ENCODE peak calls at places on chromosome 21, in four cellular contexts. T is fibroblast of lung; E is CD4-positive, alpha-beta memory T cell; N is stomach. Q is an unnamed sample.

GRCh38 chr21:37787456-37787855 is 128.8 kb downstream of the KCNJ6 start:
- DNase-seq in T (peak; percentile 96), E (no peak), N (no peak), Q (no peak)

GRCh38 chr21:27564684-27565280 is 597.9 kb upstream of the ADAMTS5 start:
- DNase-seq in T (peak; percentile 40), E (no peak), N (peak; percentile 40), Q (no peak)

GRCh38 chr21:46065993-46066842 is 31.7 kb upstream of the COL6A2 start:
- DNase-seq in T (no peak), E (no peak), N (no peak), Q (no peak)

GRCh38 chr21:37878946-37879660 is 37.2 kb downstream of the KCNJ6 start:
- DNase-seq in T (peak; percentile 95), E (no peak), N (no peak), Q (no peak)

GRCh38 chr21:17495680-17496079 is 17.2 kb upstream of the CXADR start:
- DNase-seq in T (peak; percentile 92), E (no peak), N (no peak), Q (no peak)

GRCh38 chr21:29718081-29718815 is 221.5 kb downstream of the GRIK1 start:
- DNase-seq in T (peak; percentile 27), E (no peak), N (no peak), Q (no peak)

GRCh38 chr21:45803613-45804340 is 160.3 kb downstream of the PCBP3 start:
- DNase-seq in T (no peak), E (no peak), N (no peak), Q (no peak)

GRCh38 chr21:36723371-36723881 is 24.5 kb downstream of the SIM2 start:
- DNase-seq in T (no peak), E (no peak), N (peak; percentile 22), Q (no peak)

GRCh38 chr21:20971296-20971921 is 26.8 kb upstream of the NCAM2 start:
- DNase-seq in T (peak; percentile 56), E (no peak), N (no peak), Q (no peak)

GRCh38 chr21:33152228-33153130 is 77.3 kb upstream of the IFNAR2 start:
- DNase-seq in T (no peak), E (no peak), N (no peak), Q (no peak)

GRCh38 chr21:46009951-46010655 is 28.5 kb downstream of the COL6A1 start:
- DNase-seq in T (no peak), E (no peak), N (peak; percentile 17), Q (no peak)

GRCh38 chr21:37208741-37209225 is 58.4 kb downstream of the VPS26C start:
- DNase-seq in T (no peak), E (no peak), N (no peak), Q (no peak)

GRCh38 chr21:44364151-44365053 is 11.0 kb downstream of the TRPM2 start:
- DNase-seq in T (no peak), E (no peak), N (no peak), Q (no peak)

GRCh38 chr21:42157606-42158310 is 61.2 kb upstream of the ABCG1 start:
- DNase-seq in T (no peak), E (no peak), N (no peak), Q (no peak)

GRCh38 chr21:29360799-29361765 is 62.4 kb downstream of the BACH1 start:
- DNase-seq in T (no peak), E (peak; percentile 33), N (no peak), Q (no peak)

GRCh38 chr21:25298512-25299491 is 308.5 kb downstream of the MRPL39 start:
- DNase-seq in T (peak; percentile 37), E (no peak), N (no peak), Q (no peak)

GRCh38 chr21:35697321-35697808 is 363.0 kb downstream of the SETD4 start:
- DNase-seq in T (peak; percentile 46), E (no peak), N (peak; percentile 71), Q (no peak)

GRCh38 chr21:36615274-36615964 is 83.5 kb upstream of the SIM2 start:
- DNase-seq in T (no peak), E (no peak), N (no peak), Q (no peak)

GRCh38 chr21:45248893-45249381 is 38.8 kb downstream of the POFUT2 start:
- DNase-seq in T (peak; percentile 36), E (no peak), N (no peak), Q (no peak)

GRCh38 chr21:45995686-45996179 is 14.2 kb downstream of the COL6A1 start:
- DNase-seq in T (no peak), E (no peak), N (peak; percentile 19), Q (peak; percentile 4)

GRCh38 chr21:42845296-42845965 is 33.9 kb downstream of the WDR4 start:
- DNase-seq in T (peak; percentile 32), E (no peak), N (peak; percentile 77), Q (peak; percentile 2)

GRCh38 chr21:34133802-34134201 is 60.4 kb downstream of the MRPS6 start:
- DNase-seq in T (no peak), E (no peak), N (no peak), Q (no peak)

GRCh38 chr21:34668803-34669148 is at the start of gene CLIC6:
- DNase-seq in T (no peak), E (no peak), N (peak; percentile 86), Q (no peak)

GRCh38 chr21:36544545-36544944 is 64.6 kb upstream of the CLDN14 start:
- DNase-seq in T (no peak), E (no peak), N (no peak), Q (no peak)

GRCh38 chr21:28627691-28628090 is 365.0 kb downstream of the LTN1 start:
- DNase-seq in T (no peak), E (no peak), N (no peak), Q (no peak)

GRCh38 chr21:30839304-30839703 is 9.7 kb upstream of the KRTAP7-1 start:
- DNase-seq in T (no peak), E (no peak), N (no peak), Q (no peak)

GRCh38 chr21:30838536-30838935 is 9.0 kb upstream of the KRTAP7-1 start:
- DNase-seq in T (no peak), E (no peak), N (no peak), Q (no peak)

DNA sequence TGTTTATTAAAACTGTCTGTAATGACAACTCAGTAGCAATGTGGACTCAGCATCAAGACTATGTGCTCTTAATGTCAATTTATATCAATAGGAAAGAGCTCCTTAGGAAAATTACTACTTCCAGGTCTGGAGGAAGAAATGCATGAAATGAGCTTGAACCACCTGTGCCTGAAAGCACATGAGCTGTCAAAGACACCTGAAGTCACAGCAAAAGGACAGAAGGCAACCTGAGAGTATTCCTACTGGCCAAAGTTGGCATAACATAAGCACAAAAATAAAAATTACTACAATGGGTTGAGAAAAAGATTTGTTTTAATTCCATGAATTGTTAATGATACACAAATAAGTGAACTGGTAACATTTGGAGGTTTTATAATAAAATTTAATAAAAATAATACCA is 13.4 kb upstream of the KRTAP7-1 start:
- DNase-seq in T (no peak), E (no peak), N (no peak), Q (no peak)
- H3K9me3 ChIP-seq in T (no peaks in the 10 kb centered on the region), E (no peaks in the 10 kb centered on the region), N (no peaks in the 10 kb centered on the region), Q (no peaks in the 10 kb centered on the region)

DNA sequence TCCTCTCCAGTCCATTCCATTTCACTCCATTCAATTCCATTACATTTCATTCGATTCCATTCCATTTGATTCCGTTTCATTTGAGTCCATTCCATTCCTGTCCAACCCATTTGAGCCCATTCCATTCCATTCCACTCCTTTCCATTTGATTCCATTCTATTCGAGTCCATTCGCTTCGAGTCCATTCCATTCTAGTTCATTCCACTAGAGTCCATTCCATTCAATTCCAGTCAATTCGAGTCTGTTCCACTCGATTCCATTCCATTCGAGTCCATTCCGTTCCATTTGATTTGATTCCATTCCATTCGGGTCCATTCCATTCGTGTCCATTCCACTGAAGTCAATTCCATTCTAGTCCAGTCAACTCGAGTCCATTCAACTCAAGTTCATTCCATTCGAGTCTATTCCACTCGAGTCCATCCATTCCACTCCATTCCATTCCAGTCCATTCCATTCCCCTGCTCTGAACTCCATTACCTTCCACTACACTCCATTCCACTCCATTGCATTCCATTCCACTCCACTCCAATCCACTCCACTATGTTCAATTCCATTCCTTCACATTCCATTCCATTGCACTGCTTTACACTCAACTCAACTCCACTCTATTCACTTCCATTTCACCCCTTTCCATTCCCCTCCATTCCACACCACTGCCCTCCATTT is 2569.4 kb upstream of the TPTE start:
- DNase-seq in T (no peak), E (no peak), N (no peak), Q (no peak)
- H3K9me3 ChIP-seq in T (peaks cover 38% of the 10 kb centered on the region), E (peaks cover 94% of the 10 kb centered on the region), N (no peaks in the 10 kb centered on the region), Q (peaks cover 65% of the 10 kb centered on the region)

DNA sequence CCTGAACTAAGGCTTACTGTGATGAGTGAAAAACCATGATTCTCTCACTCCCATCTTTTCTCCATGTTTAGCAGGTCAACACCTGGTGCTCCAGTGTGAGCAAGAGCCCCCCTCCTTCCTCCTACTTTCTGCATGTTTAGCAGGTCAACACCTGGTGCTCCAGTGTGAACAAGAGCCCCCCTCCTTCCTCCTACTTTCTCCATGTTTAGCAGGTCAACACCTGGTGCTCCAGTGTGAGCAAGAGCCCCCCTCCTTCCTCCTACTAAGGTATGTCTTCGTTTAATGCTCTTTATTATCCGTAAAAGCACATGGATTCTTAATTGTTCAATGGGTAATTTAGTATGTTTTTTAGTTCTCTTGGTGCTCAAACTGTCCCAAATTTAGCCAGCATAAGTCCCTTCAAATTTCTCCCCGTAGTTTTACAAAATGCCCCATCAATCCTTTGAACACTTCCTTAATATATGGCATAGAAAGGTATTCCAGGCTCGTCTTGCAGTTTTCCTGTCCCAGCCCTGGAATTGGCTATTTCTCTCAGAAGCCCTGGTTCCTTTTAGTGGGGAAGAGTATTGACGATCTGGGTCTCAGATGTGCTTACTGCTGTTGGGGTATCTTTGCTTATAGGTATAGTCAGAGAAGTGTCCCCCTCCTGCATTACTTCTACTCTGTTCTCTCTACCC is 760.8 kb upstream of the TPTE start:
- DNase-seq in T (no peak), E (no peak), N (no peak), Q (no peak)
- H3K9me3 ChIP-seq in T (peaks cover 4% of the 10 kb centered on the region), E (no peaks in the 10 kb centered on the region), N (peaks cover 51% of the 10 kb centered on the region), Q (peaks cover 11% of the 10 kb centered on the region)

GRCh38 chr21:19123525-19123924 is 719.9 kb upstream of the TMPRSS15 start:
- DNase-seq in T (no peak), E (no peak), N (no peak), Q (no peak)
- H3K9me3 ChIP-seq in T (no peaks in the 10 kb centered on the region), E (no peaks in the 10 kb centered on the region), N (no peaks in the 10 kb centered on the region), Q (no peaks in the 10 kb centered on the region)

DNA sequence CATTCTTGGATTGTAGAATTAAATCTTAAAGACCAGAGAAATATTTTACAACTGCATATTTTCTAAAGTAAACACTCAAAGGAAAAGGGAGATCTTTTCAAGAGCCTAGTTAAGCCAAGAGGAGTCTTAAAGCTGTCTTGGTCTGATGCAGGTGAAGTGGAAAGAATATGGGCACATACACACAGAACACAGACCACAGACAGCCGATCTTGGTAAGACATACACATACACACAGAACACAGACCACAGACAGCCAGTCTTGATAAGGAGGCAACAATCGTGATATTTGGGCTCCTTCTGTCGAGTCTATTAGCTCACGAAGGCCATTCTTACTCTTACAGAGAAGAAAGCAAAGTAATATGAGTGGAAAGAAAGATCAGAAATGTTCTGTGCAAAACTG is 1153.9 kb upstream of the TMPRSS15 start:
- DNase-seq in T (no peak), E (no peak), N (no peak), Q (no peak)
- H3K9me3 ChIP-seq in T (no peaks in the 10 kb centered on the region), E (no peaks in the 10 kb centered on the region), N (no peaks in the 10 kb centered on the region), Q (peaks cover 4% of the 10 kb centered on the region)

Q was measured in T-helper 17 cell.